ENCODE peak calls at places on chromosomes 11 and 22, in five cellular contexts. N is colonic mucosa, F is heart right ventricle, E is GM12864, T is left ventricle myocardium inferior. X is an unnamed sample.

GRCh38 chr11:115580927-115581680 is 76.9 kb upstream of the CADM1 start:
- DNase-seq in N (peak), F (peak), E (no peak), T (peak), X (no peak)

GRCh38 chr11:108498816-108499408 is 728 bp upstream of the POGLUT3 start:
- DNase-seq in N (no peak), F (no peak), E (no peak), T (no peak), X (no peak)

GRCh38 chr11:47155914-47156313 is 20.8 kb downstream of the ARFGAP2 start:
- DNase-seq in N (no peak), F (no peak), E (no peak), T (no peak), X (no peak)

GRCh38 chr22:43635101-43635500 is 177.0 kb downstream of the EFCAB6 start:
- DNase-seq in N (no peak), F (no peak), E (no peak), T (no peak), X (no peak)

GRCh38 chr11:10824888-10825287 is 16.2 kb upstream of the EIF4G2 start:
- DNase-seq in N (no peak), F (no peak), E (no peak), T (no peak), X (no peak)

GRCh38 chr11:75147191-75147874 is 3.6 kb upstream of the SLCO2B1 start:
- DNase-seq in N (no peak), F (no peak), E (no peak), T (no peak), X (no peak)

GRCh38 chr11:26247340-26247739 is 84.6 kb upstream of the ANO3 start:
- DNase-seq in N (no peak), F (no peak), E (no peak), T (no peak), X (no peak)

GRCh38 chr11:31323145-31323544 is 46.4 kb downstream of the DCDC1 start:
- DNase-seq in N (no peak), F (no peak), E (no peak), T (no peak), X (no peak)

GRCh38 chr11:72534859-72535547 is 100.7 kb upstream of the CLPB start:
- DNase-seq in N (no peak), F (no peak), E (no peak), T (no peak), X (no peak)

GRCh38 chr11:134664447-134664846 is 252.4 kb upstream of the B3GAT1 start:
- DNase-seq in N (no peak), F (peak), E (no peak), T (no peak), X (no peak)

GRCh38 chr11:63564785-63565350 is 1.7 kb upstream of the PLAAT2 start:
- DNase-seq in N (peak), F (no peak), E (no peak), T (no peak), X (no peak)

GRCh38 chr22:36329217-36330078 is 58.3 kb downstream of the MYH9 start:
- DNase-seq in N (peak), F (peak), E (no peak), T (peak), X (no peak)

GRCh38 chr22:44906248-44906936 is 103.4 kb downstream of the PHF21B start:
- DNase-seq in N (no peak), F (no peak), E (no peak), T (no peak), X (no peak)

GRCh38 chr11:122765487-122766131 is 72.7 kb upstream of the CRTAM start:
- DNase-seq in N (no peak), F (no peak), E (no peak), T (no peak), X (no peak)

GRCh38 chr22:29773233-29773632 is 6.1 kb downstream of the UQCR10 start:
- DNase-seq in N (no peak), F (no peak), E (no peak), T (no peak), X (no peak)

GRCh38 chr22:42921301-42921700 is 64.2 kb upstream of the ARFGAP3 start:
- DNase-seq in N (no peak), F (no peak), E (no peak), T (no peak), X (no peak)

GRCh38 chr22:49996532-49997220 is 15.9 kb downstream of the IL17REL start:
- DNase-seq in N (no peak), F (no peak), E (no peak), T (no peak), X (no peak)

GRCh38 chr22:30015846-30016245 is 64.4 kb upstream of the HORMAD2 start:
- DNase-seq in N (no peak), F (no peak), E (no peak), T (no peak), X (no peak)

GRCh38 chr22:31646186-31647019 is 15.6 kb downstream of the PISD start:
- DNase-seq in N (no peak), F (no peak), E (no peak), T (no peak), X (no peak)

GRCh38 chr22:37370306-37370979 is 56.8 kb downstream of the ELFN2 start:
- DNase-seq in N (peak), F (peak), E (peak), T (peak), X (no peak)

GRCh38 chr11:59615132-59615636 is 390 bp downstream of the OSBP start:
- DNase-seq in N (peak), F (peak), E (peak), T (peak), X (peak)
- TF ChIP-seq CTCF in N (no peak), F (no peak), E (no peak), T (no peak), X (no peak)

DNA sequence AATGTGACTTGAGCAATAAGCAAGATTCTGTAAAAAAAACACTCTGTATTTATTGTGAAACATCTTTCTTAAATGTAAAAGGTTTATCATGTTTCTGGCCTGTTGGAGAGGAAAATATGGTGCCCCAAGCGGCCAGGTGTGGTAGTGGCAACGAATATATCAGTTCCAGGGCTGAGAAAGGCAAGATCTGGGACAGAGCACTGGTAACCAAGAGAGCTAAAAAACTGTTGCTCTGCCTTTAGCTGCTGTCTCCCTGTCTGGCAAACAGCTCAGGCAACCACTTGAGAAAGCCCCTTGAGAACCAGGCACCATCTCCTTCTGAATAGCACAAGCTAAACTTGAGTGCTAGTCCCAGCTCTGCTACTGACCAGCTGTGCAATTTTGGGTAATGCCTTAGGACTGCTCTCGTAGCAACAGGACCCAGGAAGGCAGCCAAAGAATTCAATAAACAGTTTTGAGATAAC is 129.9 kb downstream of the KCNC1 start:
- DNase-seq in N (peak), F (no peak), E (no peak), T (no peak), X (no peak)
- TF ChIP-seq CTCF in N (peak), F (peak), E (peak), T (peak), X (peak)

DNA sequence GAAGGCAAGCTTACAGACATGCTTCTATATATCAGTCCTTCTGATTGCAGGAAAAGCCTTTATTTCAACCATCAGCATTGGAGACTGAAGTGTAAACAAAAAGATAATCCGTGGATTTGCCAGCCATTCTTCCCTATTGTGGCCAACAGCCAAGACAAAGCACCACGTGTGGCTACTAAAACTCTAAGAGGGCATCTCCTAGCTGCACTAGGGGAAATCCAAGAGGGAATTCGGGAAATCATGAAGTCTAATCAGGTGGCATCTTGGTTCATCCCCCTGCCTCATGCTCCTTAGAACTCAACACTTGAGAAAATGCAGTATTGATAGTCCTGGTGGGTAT is 71.5 kb downstream of the NAT10 start:
- DNase-seq in N (no peak), F (no peak), E (no peak), T (no peak), X (no peak)
- TF ChIP-seq CTCF in N (no peak), F (no peak), E (no peak), T (no peak), X (no peak)

DNA sequence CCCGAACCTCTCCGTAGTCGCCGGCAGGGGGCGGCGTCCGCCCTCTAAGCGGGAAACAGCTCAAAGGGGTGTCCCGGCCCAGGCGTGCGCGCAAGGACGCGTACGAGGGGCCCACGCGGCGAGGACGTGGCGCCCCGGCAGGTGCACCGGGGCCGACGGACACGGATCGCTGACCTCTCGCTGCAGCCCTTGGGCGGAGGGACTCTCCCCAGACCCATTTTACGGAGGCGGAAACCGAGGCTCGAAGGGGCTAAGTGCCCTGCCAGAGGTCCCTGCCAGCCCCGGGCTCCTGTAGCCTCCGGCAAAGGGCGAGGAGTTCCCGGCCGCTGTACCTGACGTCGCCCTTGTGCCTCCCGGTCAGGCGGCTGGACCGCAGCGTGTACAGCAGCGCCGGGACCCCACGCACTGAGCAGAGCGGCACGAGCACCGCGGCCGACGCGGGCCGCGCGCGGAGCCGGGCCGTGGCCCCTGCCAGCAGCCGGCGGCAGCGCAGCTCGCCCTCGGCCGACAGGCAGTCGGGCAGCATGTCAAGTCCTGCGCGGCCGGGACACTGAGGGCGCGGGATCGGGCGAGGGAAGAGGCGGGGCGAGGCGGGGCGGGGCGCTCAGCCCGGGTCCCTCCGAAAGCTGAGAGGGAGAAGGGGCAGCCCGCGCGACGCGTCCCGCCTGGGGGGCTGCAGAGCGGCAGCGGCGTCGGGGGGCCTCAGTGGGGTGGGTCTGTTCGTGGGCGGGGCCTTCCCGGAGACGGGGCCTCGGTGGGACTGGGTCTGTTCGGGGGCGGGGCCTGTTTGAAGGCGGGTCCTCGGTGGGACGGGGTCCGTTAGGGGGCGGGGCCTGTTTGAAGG is at the start of gene NUDT8:
- DNase-seq in N (peak), F (peak), E (no peak), T (peak), X (peak)
- TF ChIP-seq CTCF in N (peak), F (peak), E (peak), T (peak), X (peak)

GRCh38 chr11:64629796-64630562 is 39.0 kb downstream of the SLC22A12 start:
- DNase-seq in N (no peak), F (no peak), E (no peak), T (no peak), X (no peak)
- TF ChIP-seq CTCF in N (no peak), F (no peak), E (no peak), T (no peak), X (no peak)

X was measured in right lobe of liver.